ENCODE peak calls at places on chromosomes 4 and X, in nine cellular contexts. One of them, this sample, is unnamed. For H3K27me3, the result is how much of the 10 kb centered on the place peaks cover.

GRCh38 chrX:154013614-154014360 is 5.9 kb downstream of the IRAK1 start:
- DNase-seq in dorsolateral prefrontal cortex: no peak
- DNase-seq in hepatocyte: peak
- DNase-seq in IMR-90: peak
- DNase-seq in H7: peak
- DNase-seq in mesendoderm: peak
- DNase-seq in K562: peak
- DNase-seq in right cardiac atrium: peak
- DNase-seq in pancreas: peak
- DNase-seq in this sample: peak

GRCh38 chrX:103254171-103254824 is 657 bp downstream of the TCEAL8 start:
- DNase-seq in dorsolateral prefrontal cortex: peak
- DNase-seq in hepatocyte: peak
- DNase-seq in IMR-90: peak
- DNase-seq in H7: peak
- DNase-seq in mesendoderm: peak
- DNase-seq in K562: peak
- DNase-seq in right cardiac atrium: peak
- DNase-seq in pancreas: peak
- DNase-seq in this sample: no peak

GRCh38 chr4:146742416-146742815 is 103.7 kb downstream of the POU4F2 start:
- DNase-seq in dorsolateral prefrontal cortex: no peak
- DNase-seq in hepatocyte: no peak
- DNase-seq in IMR-90: no peak
- DNase-seq in H7: no peak
- DNase-seq in mesendoderm: no peak
- DNase-seq in K562: no peak
- DNase-seq in right cardiac atrium: no peak
- DNase-seq in pancreas: no peak
- DNase-seq in this sample: no peak

GRCh38 chr4:79763486-79764075 is 309.4 kb downstream of the ANTXR2 start:
- DNase-seq in dorsolateral prefrontal cortex: no peak
- DNase-seq in hepatocyte: no peak
- DNase-seq in IMR-90: no peak
- DNase-seq in H7: no peak
- DNase-seq in mesendoderm: peak
- DNase-seq in K562: no peak
- DNase-seq in right cardiac atrium: no peak
- DNase-seq in pancreas: no peak
- DNase-seq in this sample: no peak

GRCh38 chr4:112312610-112313239 is 15.6 kb downstream of the ALPK1 start:
- DNase-seq in dorsolateral prefrontal cortex: no peak
- DNase-seq in hepatocyte: no peak
- DNase-seq in IMR-90: no peak
- DNase-seq in H7: no peak
- DNase-seq in mesendoderm: no peak
- DNase-seq in K562: no peak
- DNase-seq in right cardiac atrium: no peak
- DNase-seq in pancreas: no peak
- DNase-seq in this sample: no peak

GRCh38 chr4:139299536-139299935 is 1.8 kb upstream of the NAA15 start:
- DNase-seq in dorsolateral prefrontal cortex: no peak
- DNase-seq in hepatocyte: no peak
- DNase-seq in IMR-90: peak
- DNase-seq in H7: no peak
- DNase-seq in mesendoderm: no peak
- DNase-seq in K562: no peak
- DNase-seq in right cardiac atrium: no peak
- DNase-seq in pancreas: no peak
- DNase-seq in this sample: no peak

GRCh38 chr4:147755567-147756295 is 23.8 kb downstream of the ARHGAP10 start:
- DNase-seq in dorsolateral prefrontal cortex: no peak
- DNase-seq in hepatocyte: no peak
- DNase-seq in IMR-90: peak
- DNase-seq in H7: no peak
- DNase-seq in mesendoderm: no peak
- DNase-seq in K562: no peak
- DNase-seq in right cardiac atrium: no peak
- DNase-seq in pancreas: no peak
- DNase-seq in this sample: no peak

GRCh38 chrX:24676403-24677024 is 17.2 kb upstream of the POLA1 start:
- DNase-seq in dorsolateral prefrontal cortex: no peak
- DNase-seq in hepatocyte: peak
- DNase-seq in IMR-90: no peak
- DNase-seq in H7: peak
- DNase-seq in mesendoderm: peak
- DNase-seq in K562: peak
- DNase-seq in right cardiac atrium: no peak
- DNase-seq in pancreas: no peak
- DNase-seq in this sample: no peak

GRCh38 chr4:55989716-55990115 is 41.0 kb downstream of the CEP135 start:
- DNase-seq in dorsolateral prefrontal cortex: no peak
- DNase-seq in hepatocyte: no peak
- DNase-seq in IMR-90: no peak
- DNase-seq in H7: no peak
- DNase-seq in mesendoderm: no peak
- DNase-seq in K562: no peak
- DNase-seq in right cardiac atrium: no peak
- DNase-seq in pancreas: no peak
- DNase-seq in this sample: no peak

GRCh38 chr4:186831574-186831973 is 107.9 kb upstream of the FAT1 start:
- DNase-seq in dorsolateral prefrontal cortex: no peak
- DNase-seq in hepatocyte: no peak
- DNase-seq in IMR-90: no peak
- DNase-seq in H7: no peak
- DNase-seq in mesendoderm: no peak
- DNase-seq in K562: no peak
- DNase-seq in right cardiac atrium: no peak
- DNase-seq in pancreas: no peak
- DNase-seq in this sample: no peak
- H3K27me3 ChIP-seq in dorsolateral prefrontal cortex: under half
- H3K27me3 ChIP-seq in hepatocyte: under half
- H3K27me3 ChIP-seq in IMR-90: under half
- H3K27me3 ChIP-seq in H7: under half
- H3K27me3 ChIP-seq in mesendoderm: under half
- H3K27me3 ChIP-seq in K562: under half
- H3K27me3 ChIP-seq in right cardiac atrium: under half
- H3K27me3 ChIP-seq in pancreas: under half
- H3K27me3 ChIP-seq in this sample: under half

GRCh38 chr4:1112821-1113182 is 562 bp downstream of the RNF212 start:
- DNase-seq in dorsolateral prefrontal cortex: no peak
- DNase-seq in hepatocyte: no peak
- DNase-seq in IMR-90: no peak
- DNase-seq in H7: peak
- DNase-seq in mesendoderm: no peak
- DNase-seq in K562: no peak
- DNase-seq in right cardiac atrium: no peak
- DNase-seq in pancreas: peak
- DNase-seq in this sample: no peak
- H3K27me3 ChIP-seq in dorsolateral prefrontal cortex: under half
- H3K27me3 ChIP-seq in hepatocyte: under half
- H3K27me3 ChIP-seq in IMR-90: under half
- H3K27me3 ChIP-seq in H7: under half
- H3K27me3 ChIP-seq in mesendoderm: under half
- H3K27me3 ChIP-seq in K562: under half
- H3K27me3 ChIP-seq in right cardiac atrium: under half
- H3K27me3 ChIP-seq in pancreas: under half
- H3K27me3 ChIP-seq in this sample: under half

GRCh38 chr4:3703677-3704521 is 62.3 kb upstream of the ADRA2C start:
- DNase-seq in dorsolateral prefrontal cortex: no peak
- DNase-seq in hepatocyte: no peak
- DNase-seq in IMR-90: no peak
- DNase-seq in H7: peak
- DNase-seq in mesendoderm: peak
- DNase-seq in K562: no peak
- DNase-seq in right cardiac atrium: peak
- DNase-seq in pancreas: no peak
- DNase-seq in this sample: no peak
- H3K27me3 ChIP-seq in dorsolateral prefrontal cortex: under half
- H3K27me3 ChIP-seq in hepatocyte: under half
- H3K27me3 ChIP-seq in IMR-90: half or more
- H3K27me3 ChIP-seq in H7: under half
- H3K27me3 ChIP-seq in mesendoderm: under half
- H3K27me3 ChIP-seq in K562: half or more
- H3K27me3 ChIP-seq in right cardiac atrium: under half
- H3K27me3 ChIP-seq in pancreas: under half
- H3K27me3 ChIP-seq in this sample: under half

GRCh38 chr4:127783971-127784519 is 1.9 kb downstream of the HSPA4L start:
- DNase-seq in dorsolateral prefrontal cortex: no peak
- DNase-seq in hepatocyte: no peak
- DNase-seq in IMR-90: no peak
- DNase-seq in H7: no peak
- DNase-seq in mesendoderm: no peak
- DNase-seq in K562: no peak
- DNase-seq in right cardiac atrium: no peak
- DNase-seq in pancreas: no peak
- DNase-seq in this sample: no peak
- H3K27me3 ChIP-seq in dorsolateral prefrontal cortex: under half
- H3K27me3 ChIP-seq in hepatocyte: under half
- H3K27me3 ChIP-seq in IMR-90: under half
- H3K27me3 ChIP-seq in H7: under half
- H3K27me3 ChIP-seq in mesendoderm: under half
- H3K27me3 ChIP-seq in K562: under half
- H3K27me3 ChIP-seq in right cardiac atrium: under half
- H3K27me3 ChIP-seq in pancreas: under half
- H3K27me3 ChIP-seq in this sample: under half

DNA sequence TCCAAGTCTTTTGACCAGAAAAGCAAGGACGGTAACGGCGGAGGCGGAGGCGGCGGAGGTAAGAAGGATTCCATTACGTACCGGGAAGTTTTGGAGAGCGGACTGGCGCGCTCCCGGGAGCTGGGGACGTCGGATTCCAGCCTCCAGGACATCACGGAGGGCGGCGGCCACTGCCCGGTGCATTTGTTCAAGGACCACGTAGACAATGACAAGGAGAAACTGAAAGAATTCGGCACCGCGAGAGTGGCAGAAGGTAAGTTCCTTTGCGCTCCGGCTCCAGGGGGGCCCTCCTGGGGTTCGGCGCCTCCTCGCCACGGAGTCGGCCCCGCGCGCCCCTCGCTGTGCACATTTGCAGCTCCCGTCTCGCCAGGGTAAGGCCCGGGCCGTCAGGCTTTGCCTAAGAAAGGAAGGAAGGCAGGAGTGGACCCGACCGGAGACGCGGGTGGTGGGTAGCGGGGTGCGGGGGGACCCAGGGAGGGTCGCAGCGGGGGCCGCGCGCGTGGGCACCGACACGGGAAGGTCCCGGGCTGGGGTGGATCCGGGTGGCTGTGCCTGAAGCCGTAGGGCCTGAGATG is 418 bp downstream of the SHOX start:
- DNase-seq in dorsolateral prefrontal cortex: peak
- DNase-seq in hepatocyte: no peak
- DNase-seq in IMR-90: no peak
- DNase-seq in H7: peak
- DNase-seq in mesendoderm: peak
- DNase-seq in K562: no peak
- DNase-seq in right cardiac atrium: no peak
- DNase-seq in pancreas: no peak
- DNase-seq in this sample: no peak
- H3K27me3 ChIP-seq in dorsolateral prefrontal cortex: half or more
- H3K27me3 ChIP-seq in hepatocyte: half or more
- H3K27me3 ChIP-seq in IMR-90: under half
- H3K27me3 ChIP-seq in H7: half or more
- H3K27me3 ChIP-seq in mesendoderm: half or more
- H3K27me3 ChIP-seq in K562: under half
- H3K27me3 ChIP-seq in right cardiac atrium: under half
- H3K27me3 ChIP-seq in pancreas: under half
- H3K27me3 ChIP-seq in this sample: under half

DNA sequence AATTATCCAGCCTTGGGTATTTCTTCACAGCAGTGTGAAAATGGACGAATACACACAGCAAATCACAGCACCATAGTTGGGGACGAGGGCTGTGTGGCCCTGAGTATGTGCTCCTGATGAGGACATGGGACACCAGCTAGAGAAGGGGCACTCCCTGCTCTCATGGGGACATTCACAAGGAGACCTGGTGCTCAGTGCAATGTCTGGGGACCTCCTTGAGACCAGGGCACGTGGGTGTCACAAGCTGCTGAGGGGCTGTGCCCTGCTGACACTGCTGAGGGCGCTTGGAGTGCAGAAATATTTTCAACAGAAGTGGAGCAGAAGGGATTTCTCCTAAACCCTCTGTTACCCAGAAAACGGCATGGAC is 65.4 kb downstream of the TRMT44 start:
- DNase-seq in dorsolateral prefrontal cortex: no peak
- DNase-seq in hepatocyte: no peak
- DNase-seq in IMR-90: no peak
- DNase-seq in H7: no peak
- DNase-seq in mesendoderm: no peak
- DNase-seq in K562: no peak
- DNase-seq in right cardiac atrium: no peak
- DNase-seq in pancreas: no peak
- DNase-seq in this sample: no peak
- H3K27me3 ChIP-seq in dorsolateral prefrontal cortex: under half
- H3K27me3 ChIP-seq in hepatocyte: under half
- H3K27me3 ChIP-seq in IMR-90: under half
- H3K27me3 ChIP-seq in H7: under half
- H3K27me3 ChIP-seq in mesendoderm: under half
- H3K27me3 ChIP-seq in K562: under half
- H3K27me3 ChIP-seq in right cardiac atrium: under half
- H3K27me3 ChIP-seq in pancreas: under half
- H3K27me3 ChIP-seq in this sample: under half

DNA sequence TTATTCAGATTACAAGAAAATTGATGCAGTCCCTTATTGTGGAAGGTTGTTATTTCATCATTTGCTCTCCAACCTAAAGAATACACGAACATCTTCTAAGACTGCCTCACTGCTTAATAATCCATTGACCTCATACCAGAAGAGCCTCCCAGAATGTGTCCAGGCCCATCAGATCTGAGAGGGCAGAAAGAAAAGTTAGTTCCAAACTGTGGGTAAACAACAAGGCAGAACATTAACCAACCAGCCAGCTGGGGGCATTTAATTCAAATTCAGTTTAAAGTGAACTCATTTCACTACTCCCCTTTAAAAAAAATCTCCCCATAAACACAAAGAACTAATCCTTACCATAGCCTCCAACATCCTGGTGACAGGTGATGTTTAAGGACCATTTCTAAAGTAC is 13.8 kb downstream of the GPC4 start:
- DNase-seq in dorsolateral prefrontal cortex: no peak
- DNase-seq in hepatocyte: no peak
- DNase-seq in IMR-90: no peak
- DNase-seq in H7: no peak
- DNase-seq in mesendoderm: no peak
- DNase-seq in K562: no peak
- DNase-seq in right cardiac atrium: no peak
- DNase-seq in pancreas: no peak
- DNase-seq in this sample: no peak
- H3K27me3 ChIP-seq in dorsolateral prefrontal cortex: under half
- H3K27me3 ChIP-seq in hepatocyte: under half
- H3K27me3 ChIP-seq in IMR-90: under half
- H3K27me3 ChIP-seq in H7: under half
- H3K27me3 ChIP-seq in mesendoderm: under half
- H3K27me3 ChIP-seq in K562: under half
- H3K27me3 ChIP-seq in right cardiac atrium: under half
- H3K27me3 ChIP-seq in pancreas: under half
- H3K27me3 ChIP-seq in this sample: under half

This sample was measured in Panc1.